ENCODE peak calls at places on chromosomes 12 and 14, in six cellular contexts. One of them, this sample, is unnamed.
A peak's percentile ranks its signal among the peaks of the same experiment; 100 is the strongest.

GRCh38 chr12:25319233-25319984 is 68.7 kb upstream of the KRAS start:
- DNase-seq in prostate gland: no peak
- DNase-seq in sigmoid colon: no peak
- DNase-seq in ovary: no peak
- DNase-seq in hepatocyte: no peak
- DNase-seq in brain microvascular endothelial cell: no peak
- DNase-seq in this sample: no peak

GRCh38 chr14:102939329-102939728 is 16.9 kb downstream of the AMN start:
- DNase-seq in prostate gland: no peak
- DNase-seq in sigmoid colon: no peak
- DNase-seq in ovary: no peak
- DNase-seq in hepatocyte: no peak
- DNase-seq in brain microvascular endothelial cell: no peak
- DNase-seq in this sample: no peak

GRCh38 chr14:49769581-49770211 is 1.7 kb downstream of the KLHDC2 start:
- DNase-seq in prostate gland: no peak
- DNase-seq in sigmoid colon: no peak
- DNase-seq in ovary: no peak
- DNase-seq in hepatocyte: no peak
- DNase-seq in brain microvascular endothelial cell: no peak
- DNase-seq in this sample: peak; percentile 22

GRCh38 chr12:131047789-131048610 is 94.3 kb downstream of the ADGRD1 start:
- DNase-seq in prostate gland: no peak
- DNase-seq in sigmoid colon: no peak
- DNase-seq in ovary: no peak
- DNase-seq in hepatocyte: no peak
- DNase-seq in brain microvascular endothelial cell: no peak
- DNase-seq in this sample: no peak

GRCh38 chr14:61099221-61099835 is 118.3 kb downstream of the SLC38A6 start:
- DNase-seq in prostate gland: no peak
- DNase-seq in sigmoid colon: no peak
- DNase-seq in ovary: no peak
- DNase-seq in hepatocyte: no peak
- DNase-seq in brain microvascular endothelial cell: no peak
- DNase-seq in this sample: no peak

GRCh38 chr14:53969326-53969725 is 12.7 kb upstream of the BMP4 start:
- DNase-seq in prostate gland: no peak
- DNase-seq in sigmoid colon: no peak
- DNase-seq in ovary: no peak
- DNase-seq in hepatocyte: no peak
- DNase-seq in brain microvascular endothelial cell: no peak
- DNase-seq in this sample: no peak

GRCh38 chr14:89013098-89013504 is 188.7 kb downstream of the TTC8 start:
- DNase-seq in prostate gland: no peak
- DNase-seq in sigmoid colon: no peak
- DNase-seq in ovary: no peak
- DNase-seq in hepatocyte: peak; percentile 70
- DNase-seq in brain microvascular endothelial cell: peak; percentile 18
- DNase-seq in this sample: no peak

GRCh38 chr14:77099425-77100167 is 1.5 kb downstream of the CIPC start:
- DNase-seq in prostate gland: peak; percentile 84
- DNase-seq in sigmoid colon: no peak
- DNase-seq in ovary: no peak
- DNase-seq in hepatocyte: peak; percentile 66
- DNase-seq in brain microvascular endothelial cell: peak; percentile 40
- DNase-seq in this sample: no peak

GRCh38 chr14:20606190-20606901 is 15.2 kb upstream of the RNASE12 start:
- DNase-seq in prostate gland: peak; percentile 26
- DNase-seq in sigmoid colon: no peak
- DNase-seq in ovary: no peak
- DNase-seq in hepatocyte: peak; percentile 83
- DNase-seq in brain microvascular endothelial cell: peak; percentile 53
- DNase-seq in this sample: no peak

GRCh38 chr12:27207626-27208413 is 36.3 kb upstream of the STK38L start:
- DNase-seq in prostate gland: no peak
- DNase-seq in sigmoid colon: no peak
- DNase-seq in ovary: no peak
- DNase-seq in hepatocyte: no peak
- DNase-seq in brain microvascular endothelial cell: no peak
- DNase-seq in this sample: no peak

GRCh38 chr14:36659010-36659821 is 2.4 kb upstream of the PAX9 start:
- DNase-seq in prostate gland: no peak
- DNase-seq in sigmoid colon: no peak
- DNase-seq in ovary: no peak
- DNase-seq in hepatocyte: no peak
- DNase-seq in brain microvascular endothelial cell: no peak
- DNase-seq in this sample: no peak

GRCh38 chr12:90672081-90672480 is 282.9 kb downstream of the CCER1 start:
- DNase-seq in prostate gland: no peak
- DNase-seq in sigmoid colon: no peak
- DNase-seq in ovary: no peak
- DNase-seq in hepatocyte: no peak
- DNase-seq in brain microvascular endothelial cell: no peak
- DNase-seq in this sample: no peak

GRCh38 chr14:80475074-80475473 is 263.8 kb upstream of the DIO2 start:
- DNase-seq in prostate gland: no peak
- DNase-seq in sigmoid colon: no peak
- DNase-seq in ovary: no peak
- DNase-seq in hepatocyte: no peak
- DNase-seq in brain microvascular endothelial cell: no peak
- DNase-seq in this sample: no peak

GRCh38 chr12:24955389-24955788 is 6.5 kb upstream of the BCAT1 start:
- DNase-seq in prostate gland: no peak
- DNase-seq in sigmoid colon: no peak
- DNase-seq in ovary: no peak
- DNase-seq in hepatocyte: no peak
- DNase-seq in brain microvascular endothelial cell: no peak
- DNase-seq in this sample: no peak

GRCh38 chr14:99273025-99273723 is 1.2 kb upstream of the BCL11B start:
- DNase-seq in prostate gland: no peak
- DNase-seq in sigmoid colon: no peak
- DNase-seq in ovary: no peak
- DNase-seq in hepatocyte: peak; percentile 76
- DNase-seq in brain microvascular endothelial cell: no peak
- DNase-seq in this sample: peak; percentile 24

GRCh38 chr12:33322519-33322918 is 117.1 kb downstream of the SYT10 start:
- DNase-seq in prostate gland: no peak
- DNase-seq in sigmoid colon: no peak
- DNase-seq in ovary: no peak
- DNase-seq in hepatocyte: no peak
- DNase-seq in brain microvascular endothelial cell: no peak
- DNase-seq in this sample: no peak

GRCh38 chr12:49201595-49202295 is 12.9 kb upstream of the TUBA1A start:
- DNase-seq in prostate gland: no peak
- DNase-seq in sigmoid colon: no peak
- DNase-seq in ovary: no peak
- DNase-seq in hepatocyte: peak; percentile 49
- DNase-seq in brain microvascular endothelial cell: peak; percentile 92
- DNase-seq in this sample: peak; percentile 36

GRCh38 chr12:48999371-49000131 is at the start of gene DDN:
- DNase-seq in prostate gland: no peak
- DNase-seq in sigmoid colon: no peak
- DNase-seq in ovary: no peak
- DNase-seq in hepatocyte: peak; percentile 65
- DNase-seq in brain microvascular endothelial cell: peak; percentile 54
- DNase-seq in this sample: peak; percentile 72

GRCh38 chr14:22339277-22339676 is 249.7 kb downstream of the DAD1 start:
- DNase-seq in prostate gland: no peak
- DNase-seq in sigmoid colon: peak; percentile 94
- DNase-seq in ovary: peak; percentile 81
- DNase-seq in hepatocyte: no peak
- DNase-seq in brain microvascular endothelial cell: peak; percentile 90
- DNase-seq in this sample: peak; percentile 59

GRCh38 chr14:24338843-24339242 is 948 bp downstream of the RIPK3 start:
- DNase-seq in prostate gland: no peak
- DNase-seq in sigmoid colon: no peak
- DNase-seq in ovary: no peak
- DNase-seq in hepatocyte: no peak
- DNase-seq in brain microvascular endothelial cell: no peak
- DNase-seq in this sample: no peak

GRCh38 chr14:24337824-24338175 is 2.0 kb downstream of the RIPK3 start:
- DNase-seq in prostate gland: no peak
- DNase-seq in sigmoid colon: no peak
- DNase-seq in ovary: no peak
- DNase-seq in hepatocyte: no peak
- DNase-seq in brain microvascular endothelial cell: no peak
- DNase-seq in this sample: no peak

GRCh38 chr14:24340606-24341005 is 815 bp upstream of the RIPK3 start:
- DNase-seq in prostate gland: no peak
- DNase-seq in sigmoid colon: no peak
- DNase-seq in ovary: no peak
- DNase-seq in hepatocyte: no peak
- DNase-seq in brain microvascular endothelial cell: no peak
- DNase-seq in this sample: no peak

GRCh38 chr14:24337144-24337823 is 2.4 kb upstream of the ADCY4 start:
- DNase-seq in prostate gland: no peak
- DNase-seq in sigmoid colon: no peak
- DNase-seq in ovary: no peak
- DNase-seq in hepatocyte: no peak
- DNase-seq in brain microvascular endothelial cell: no peak
- DNase-seq in this sample: no peak

DNA sequence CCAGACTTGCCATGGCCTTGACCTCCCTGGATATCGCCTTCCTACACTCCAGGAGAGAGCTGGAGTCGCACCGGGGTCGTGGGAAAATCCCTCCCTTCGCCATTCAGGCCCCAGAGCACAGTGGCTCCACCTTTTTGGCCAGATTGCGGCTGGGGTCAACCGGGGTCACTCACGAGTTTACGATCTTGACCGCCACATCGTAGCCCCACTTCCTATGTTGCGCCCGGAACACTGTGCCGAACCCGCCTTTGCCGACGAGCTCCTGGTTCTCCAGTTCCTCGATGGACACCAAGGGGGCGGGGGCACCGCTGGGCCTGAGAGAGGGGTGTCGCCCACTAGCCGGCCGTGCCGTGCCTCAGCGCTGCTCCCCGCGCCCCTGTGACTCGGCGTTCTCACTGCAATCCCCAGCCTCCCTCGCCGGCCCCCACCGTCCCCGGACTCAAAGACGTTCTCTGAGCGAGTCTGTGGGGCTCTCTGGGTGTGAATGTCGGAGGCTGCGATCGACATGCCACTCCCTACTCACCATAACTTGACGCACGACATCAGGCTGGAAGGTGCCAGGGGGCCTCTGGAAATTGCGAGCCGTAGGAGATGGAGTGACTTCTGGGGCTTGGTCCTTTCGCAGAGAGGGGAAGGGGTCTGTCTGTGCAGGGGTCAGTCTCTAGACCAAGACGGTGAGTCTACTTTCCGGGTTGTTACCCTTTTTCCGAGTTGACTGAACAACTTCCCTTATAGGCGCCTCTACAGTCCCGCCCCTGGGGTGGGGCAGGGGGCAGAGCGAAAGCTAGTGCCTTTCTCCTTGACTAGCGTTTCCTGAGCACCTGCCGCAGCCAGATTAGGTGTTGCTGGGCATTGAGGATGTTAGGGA is at the start of gene RIPK3:
- DNase-seq in prostate gland: no peak
- DNase-seq in sigmoid colon: no peak
- DNase-seq in ovary: no peak
- DNase-seq in hepatocyte: peak; percentile 70
- DNase-seq in brain microvascular endothelial cell: no peak
- DNase-seq in this sample: no peak
- H3K27ac ChIP-seq in prostate gland: no peak within 1 kb of the TSS
- H3K27ac ChIP-seq in sigmoid colon: peak within 1 kb of the TSS; percentile 49
- H3K27ac ChIP-seq in ovary: no peak within 1 kb of the TSS
- H3K27ac ChIP-seq in hepatocyte: no peak within 1 kb of the TSS
- H3K27ac ChIP-seq in brain microvascular endothelial cell: no peak within 1 kb of the TSS
- H3K27ac ChIP-seq in this sample: no peak within 1 kb of the TSS

GRCh38 chr12:60977966-60978365 is 1282.2 kb upstream of the USP15 start:
- DNase-seq in prostate gland: no peak
- DNase-seq in sigmoid colon: no peak
- DNase-seq in ovary: no peak
- DNase-seq in hepatocyte: no peak
- DNase-seq in brain microvascular endothelial cell: no peak
- DNase-seq in this sample: no peak
- TF ChIP-seq CTCF in prostate gland: no peak
- TF ChIP-seq CTCF in sigmoid colon: no peak
- TF ChIP-seq CTCF in ovary: no peak
- TF ChIP-seq CTCF in hepatocyte: peak; percentile 16
- TF ChIP-seq CTCF in brain microvascular endothelial cell: peak; percentile 31
- TF ChIP-seq CTCF in this sample: no peak

GRCh38 chr12:6853626-6854025 is 1.7 kb downstream of the USP5 start:
- DNase-seq in prostate gland: no peak
- DNase-seq in sigmoid colon: no peak
- DNase-seq in ovary: no peak
- DNase-seq in hepatocyte: no peak
- DNase-seq in brain microvascular endothelial cell: no peak
- DNase-seq in this sample: no peak
- H3K4me3 ChIP-seq in prostate gland: no peak overlapping the region
- H3K4me3 ChIP-seq in sigmoid colon: peak overlapping the region; percentile 59
- H3K4me3 ChIP-seq in ovary: no peak overlapping the region
- H3K4me3 ChIP-seq in hepatocyte: peak overlapping the region; percentile 44
- H3K4me3 ChIP-seq in brain microvascular endothelial cell: no peak overlapping the region
- H3K4me3 ChIP-seq in this sample: peak overlapping the region; percentile 63

DNA sequence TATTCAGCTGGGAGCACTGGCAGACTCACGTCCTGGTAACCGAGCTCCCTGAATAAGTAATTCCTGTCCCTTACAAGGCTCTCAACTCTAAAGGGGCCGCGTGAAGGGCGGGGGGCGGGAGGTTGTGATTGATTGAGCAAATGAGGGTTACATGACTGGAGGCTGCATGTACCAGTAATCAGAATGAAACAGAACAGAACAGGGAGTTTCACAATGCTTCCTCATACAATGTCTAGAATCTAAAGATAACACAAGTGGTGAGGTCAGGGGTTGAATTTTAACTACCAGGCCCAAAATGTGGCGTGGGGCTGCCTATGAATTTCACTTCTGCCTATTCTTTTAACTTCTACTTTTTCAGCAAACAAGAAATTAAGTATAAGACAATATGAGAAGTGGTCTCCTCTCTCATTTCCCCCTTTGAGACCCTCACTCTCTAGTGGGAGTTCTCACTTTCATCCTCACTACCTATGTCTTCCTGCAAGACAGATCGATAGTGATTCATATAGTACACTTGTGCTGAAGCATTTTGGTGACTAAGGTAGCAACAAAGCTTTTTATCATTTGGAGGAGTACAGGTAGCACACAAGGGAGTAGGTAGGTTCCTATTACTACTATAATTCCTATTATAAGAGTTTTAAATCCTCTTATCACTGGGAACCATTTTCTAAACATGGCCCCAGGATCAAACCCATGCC is 239.8 kb downstream of the KTN1 start:
- DNase-seq in prostate gland: no peak
- DNase-seq in sigmoid colon: no peak
- DNase-seq in ovary: no peak
- DNase-seq in hepatocyte: no peak
- DNase-seq in brain microvascular endothelial cell: no peak
- DNase-seq in this sample: no peak
- H3K27ac ChIP-seq in prostate gland: no peak overlapping the region
- H3K27ac ChIP-seq in sigmoid colon: no peak overlapping the region
- H3K27ac ChIP-seq in ovary: no peak overlapping the region
- H3K27ac ChIP-seq in hepatocyte: peak overlapping the region; percentile 17
- H3K27ac ChIP-seq in brain microvascular endothelial cell: no peak overlapping the region
- H3K27ac ChIP-seq in this sample: no peak overlapping the region

DNA sequence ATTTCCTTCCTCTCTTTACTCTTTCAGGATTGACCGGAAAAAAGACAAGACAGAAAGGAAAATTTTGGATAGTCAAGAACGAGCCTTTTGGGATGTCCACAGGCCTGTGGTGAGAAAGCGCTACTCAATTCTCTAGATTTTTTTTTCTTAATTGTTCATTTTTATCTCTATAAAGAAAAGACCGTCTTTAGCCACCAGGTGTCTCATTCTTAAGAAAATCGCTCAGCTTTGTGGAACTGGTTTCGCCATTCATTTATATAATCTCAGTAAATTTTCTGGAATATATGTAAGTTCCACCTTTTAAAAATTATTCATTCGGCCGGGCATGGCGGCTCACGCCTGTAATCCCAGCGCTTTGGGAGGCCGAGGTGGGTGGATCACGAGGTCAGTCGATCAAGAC is 421.1 kb downstream of the DPF3 start:
- DNase-seq in prostate gland: no peak
- DNase-seq in sigmoid colon: no peak
- DNase-seq in ovary: no peak
- DNase-seq in hepatocyte: no peak
- DNase-seq in brain microvascular endothelial cell: no peak
- DNase-seq in this sample: no peak
- TF ChIP-seq CTCF in prostate gland: no peak
- TF ChIP-seq CTCF in sigmoid colon: no peak
- TF ChIP-seq CTCF in ovary: no peak
- TF ChIP-seq CTCF in hepatocyte: no peak
- TF ChIP-seq CTCF in brain microvascular endothelial cell: peak; percentile 26
- TF ChIP-seq CTCF in this sample: no peak